ENCODE peak calls at places on chromosomes 1 and 21, in six cellular contexts. Q is CD8-positive, alpha-beta memory T cell; J is A549; X is H9; T is left ventricle myocardium inferior; Z is SJSA1. Y is an unnamed sample.

GRCh38 chr1:181483561-181484291 is 409 bp downstream of the CACNA1E start:
- DNase-seq in Z (no peak), J (no peak), Q (no peak), T (no peak), X (peak; percentile 28), Y (no peak)

GRCh38 chr1:22788298-22788697 is 77.7 kb downstream of the EPHB2 start:
- DNase-seq in Z (no peak), Q (no peak), J (no peak), T (peak; percentile 50), X (no peak), Y (no peak)

GRCh38 chr1:203686091-203686632 is 59.5 kb downstream of the ATP2B4 start:
- DNase-seq in J (no peak), Q (no peak), T (no peak), X (no peak), Z (no peak), Y (no peak)

GRCh38 chr21:41246808-41247207 is 69.8 kb upstream of the FAM3B start:
- DNase-seq in Z (no peak), Q (no peak), J (no peak), T (no peak), X (no peak), Y (no peak)

GRCh38 chr1:168112673-168113305 is 23.9 kb downstream of the GPR161 start:
- DNase-seq in T (no peak), J (no peak), Z (peak; percentile 86), Q (no peak), X (no peak), Y (no peak)

GRCh38 chr21:36705679-36706481 is 7.0 kb downstream of the SIM2 start:
- DNase-seq in J (no peak), T (no peak), Z (no peak), Q (no peak), X (peak; percentile 81), Y (no peak)

GRCh38 chr1:211923065-211923464 is 92.5 kb upstream of the LPGAT1 start:
- DNase-seq in X (no peak), T (no peak), Z (no peak), Q (no peak), J (no peak), Y (no peak)

GRCh38 chr1:85461216-85461945 is 3.6 kb downstream of the DDAH1 start:
- DNase-seq in Q (no peak), X (no peak), T (no peak), J (no peak), Z (peak; percentile 90), Y (no peak)

GRCh38 chr1:184986250-184986649 is 11.9 kb upstream of the NIBAN1 start:
- DNase-seq in X (no peak), J (no peak), Q (no peak), T (no peak), Z (no peak), Y (no peak)

GRCh38 chr1:193448682-193449461 is 262.5 kb upstream of the B3GALT2 start:
- DNase-seq in X (no peak), Q (peak; percentile 49), T (no peak), Z (no peak), J (no peak), Y (no peak)

GRCh38 chr1:5980314-5981008 is 11.8 kb downstream of the NPHP4 start:
- DNase-seq in X (peak; percentile 95), J (no peak), T (peak; percentile 73), Z (no peak), Q (no peak), Y (no peak)

GRCh38 chr1:203172184-203173115 is 3.2 kb downstream of the MYBPH start:
- DNase-seq in X (peak; percentile 88), J (peak; percentile 78), Q (no peak), T (peak; percentile 48), Z (peak; percentile 27), Y (no peak)

GRCh38 chr1:75203415-75204277 is 69.5 kb downstream of the LHX8 start:
- DNase-seq in Z (peak; percentile 61), Q (no peak), J (peak; percentile 18), T (no peak), X (no peak), Y (no peak)

GRCh38 chr21:42337830-42338729 is 12.7 kb downstream of the TFF2 start:
- DNase-seq in X (peak; percentile 86), T (peak; percentile 50), Z (no peak), J (peak; percentile 5), Q (peak; percentile 86), Y (peak; percentile 40)

GRCh38 chr1:212119397-212119837 is 83.9 kb downstream of the DTL start:
- DNase-seq in Z (no peak), X (no peak), J (no peak), T (peak; percentile 62), Q (no peak), Y (no peak)

GRCh38 chr1:203916756-203917155 is 55.4 kb downstream of the SNRPE start:
- DNase-seq in Z (no peak), J (no peak), T (no peak), Q (no peak), X (no peak), Y (no peak)

GRCh38 chr1:90834354-90835171 is 117.5 kb upstream of the BARHL2 start:
- DNase-seq in J (no peak), Q (no peak), X (no peak), Z (no peak), T (no peak), Y (no peak)

GRCh38 chr1:95437011-95437410 is 203.0 kb downstream of the RWDD3 start:
- DNase-seq in Z (no peak), X (no peak), Q (no peak), T (no peak), J (no peak), Y (no peak)

GRCh38 chr1:119544165-119544762 is 37.3 kb downstream of the HSD3B1 start:
- DNase-seq in J (no peak), T (no peak), Z (no peak), Q (no peak), X (peak; percentile 65), Y (no peak)

GRCh38 chr1:169885207-169885606 is 8.5 kb downstream of the SCYL3 start:
- DNase-seq in Z (no peak), Q (no peak), X (no peak), J (no peak), T (no peak), Y (no peak)

GRCh38 chr21:41501919-41502318 is 6.0 kb downstream of the TMPRSS2 start:
- DNase-seq in X (no peak), Q (no peak), T (no peak), J (no peak), Z (peak; percentile 25), Y (no peak)

GRCh38 chr1:242826706-242827336 is 302.3 kb upstream of the PLD5 start:
- DNase-seq in J (no peak), Z (peak; percentile 64), Q (no peak), T (no peak), X (no peak), Y (no peak)

GRCh38 chr1:187474266-187474665 is 645.5 kb downstream of the PLA2G4A start:
- DNase-seq in T (no peak), X (no peak), J (no peak), Z (no peak), Q (no peak), Y (no peak)

GRCh38 chr1:80673935-80674597 is 1126.7 kb upstream of the ADGRL2 start:
- DNase-seq in Z (no peak), J (no peak), X (no peak), Q (no peak), T (no peak), Y (no peak)

GRCh38 chr1:211944733-211945500 is 90.4 kb downstream of the INTS7 start:
- DNase-seq in T (no peak), J (peak; percentile 96), X (peak; percentile 59), Q (no peak), Z (no peak), Y (no peak)

GRCh38 chr21:45261093-45261492 is 26.6 kb downstream of the POFUT2 start:
- DNase-seq in Z (no peak), Q (no peak), T (no peak), J (no peak), X (peak; percentile 19), Y (no peak)

GRCh38 chr1:40337448-40337847 is 20.4 kb upstream of the COL9A2 start:
- DNase-seq in T (no peak), Z (no peak), J (no peak), Q (no peak), X (no peak), Y (no peak)
- H3K27ac ChIP-seq in T (no peak overlapping the region), Z (no peak overlapping the region), J (no peak overlapping the region), Q (no peak overlapping the region), X (no peak overlapping the region), Y (no peak overlapping the region)

GRCh38 chr1:39107891-39108290 is 81.7 kb downstream of the NDUFS5 start:
- DNase-seq in T (no peak), Q (no peak), Z (no peak), J (no peak), X (no peak), Y (no peak)

GRCh38 chr1:39105061-39105840 is 79.1 kb downstream of the NDUFS5 start:
- DNase-seq in T (peak; percentile 85), X (peak; percentile 46), J (no peak), Z (peak; percentile 60), Q (peak; percentile 68), Y (peak; percentile 56)

GRCh38 chr1:39105841-39106765 is 80.0 kb downstream of the NDUFS5 start:
- DNase-seq in Q (peak; percentile 54), X (peak; percentile 40), Z (peak; percentile 74), T (peak; percentile 48), J (no peak), Y (no peak)

GRCh38 chr1:39109653-39110052 is 83.5 kb downstream of the NDUFS5 start:
- DNase-seq in J (no peak), Q (no peak), X (no peak), T (no peak), Z (no peak), Y (no peak)

GRCh38 chr1:39106949-39107740 is 81.0 kb downstream of the NDUFS5 start:
- DNase-seq in Q (no peak), T (no peak), X (no peak), Z (peak; percentile 60), J (no peak), Y (no peak)
- H3K27ac ChIP-seq in Q (no peak overlapping the region), T (peak overlapping the region; percentile 96), X (peak overlapping the region; percentile 38), Z (peak overlapping the region; percentile 70), J (peak overlapping the region; percentile 84), Y (peak overlapping the region; percentile 86)

GRCh38 chr1:46717654-46718053 is 1.3 kb downstream of the EFCAB14 start:
- DNase-seq in Q (no peak), T (no peak), Z (no peak), J (no peak), X (no peak), Y (no peak)
- H3K27ac ChIP-seq in Q (peak overlapping the region; percentile 90), T (no peak overlapping the region), Z (no peak overlapping the region), J (no peak overlapping the region), X (no peak overlapping the region), Y (no peak overlapping the region)

GRCh38 chr1:152110365-152110859 is 4.8 kb downstream of the TCHH start:
- DNase-seq in Q (no peak), Z (peak; percentile 60), J (peak; percentile 21), X (peak; percentile 73), T (peak; percentile 15), Y (peak; percentile 56)

GRCh38 chr1:152110860-152111514 is 4.3 kb downstream of the TCHH start:
- DNase-seq in J (peak; percentile 24), T (peak; percentile 17), X (peak; percentile 70), Q (no peak), Z (peak; percentile 67), Y (no peak)

GRCh38 chr1:152108899-152109222 is 6.4 kb downstream of the TCHH start:
- DNase-seq in X (no peak), J (no peak), Q (no peak), T (no peak), Z (no peak), Y (no peak)

GRCh38 chr1:152109231-152109997 is 5.8 kb downstream of the TCHH start:
- DNase-seq in Q (no peak), T (no peak), J (no peak), X (peak; percentile 49), Z (no peak), Y (no peak)

DNA sequence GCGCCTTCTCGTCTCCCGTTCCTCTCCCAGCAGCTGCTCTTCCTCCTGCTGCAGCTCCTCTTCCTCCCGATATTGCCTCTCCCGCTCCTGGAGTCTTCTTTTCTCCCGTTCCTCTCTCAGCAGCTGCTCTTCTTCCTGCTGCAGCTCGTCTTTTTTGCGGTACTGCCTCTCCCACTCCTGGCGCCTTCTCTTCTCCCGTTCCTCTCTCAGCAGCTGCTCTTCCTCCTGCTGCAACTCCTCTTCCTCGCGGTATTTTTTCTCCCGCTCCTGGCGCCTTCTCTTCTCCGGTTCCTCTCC is 5.3 kb downstream of the TCHH start:
- DNase-seq in Q (no peak), J (no peak), Z (no peak), X (no peak), T (no peak), Y (no peak)
- H3K27ac ChIP-seq in Q (no peak overlapping the region), J (no peak overlapping the region), Z (no peak overlapping the region), X (no peak overlapping the region), T (no peak overlapping the region), Y (no peak overlapping the region)

Y was measured in caudate nucleus.